ENCODE peak calls at places on chromosomes 7 and 10, in nine cellular contexts. I is right cardiac atrium, Z is cardiac muscle cell, M is adrenal gland, V is DND-41, K is upper lobe of right lung, T is neuronal stem cell, W is dorsolateral prefrontal cortex, A is aorta. F is an unnamed sample.

GRCh38 chr7:72249106-72249505 is 163.0 kb downstream of the CALN1 start:
- DNase-seq in I (no peak), Z (no peak), M (no peak), V (no peak), K (no peak), T (no peak), W (no peak), A (no peak), F (no peak)

GRCh38 chr10:14688606-14689005 is 86.1 kb downstream of the FAM107B start:
- DNase-seq in I (no peak), Z (peak), M (no peak), V (no peak), K (no peak), T (no peak), W (no peak), A (no peak), F (no peak)

GRCh38 chr7:15323545-15323944 is 238.3 kb downstream of the AGMO start:
- DNase-seq in I (no peak), Z (peak), M (no peak), V (no peak), K (no peak), T (no peak), W (no peak), A (no peak), F (no peak)

GRCh38 chr10:103951942-103952341 is 15.0 kb upstream of the SLK start:
- DNase-seq in I (no peak), Z (no peak), M (no peak), V (no peak), K (no peak), T (no peak), W (no peak), A (no peak), F (no peak)

GRCh38 chr10:110336111-110336721 is 31.5 kb upstream of the SMNDC1 start:
- DNase-seq in I (no peak), Z (peak), M (no peak), V (no peak), K (no peak), T (peak), W (no peak), A (no peak), F (no peak)

GRCh38 chr7:81430761-81431160 is 339.1 kb downstream of the HGF start:
- DNase-seq in I (no peak), Z (peak), M (no peak), V (no peak), K (no peak), T (no peak), W (no peak), A (no peak), F (no peak)

GRCh38 chr10:1638889-1639418 is 98.4 kb downstream of the ADARB2 start:
- DNase-seq in I (no peak), Z (no peak), M (no peak), V (no peak), K (no peak), T (no peak), W (no peak), A (no peak), F (no peak)

GRCh38 chr10:128324468-128324867 is 198.2 kb upstream of the MKI67 start:
- DNase-seq in I (no peak), Z (no peak), M (no peak), V (no peak), K (no peak), T (no peak), W (no peak), A (no peak), F (no peak)

GRCh38 chr7:31744294-31744874 is 57.4 kb downstream of the PPP1R17 start:
- DNase-seq in I (peak), Z (peak), M (peak), V (peak), K (no peak), T (peak), W (peak), A (peak), F (peak)

GRCh38 chr10:111590703-111591102 is 513.9 kb downstream of the ADRA2A start:
- DNase-seq in I (no peak), Z (no peak), M (no peak), V (no peak), K (no peak), T (no peak), W (no peak), A (no peak), F (no peak)

GRCh38 chr7:64625114-64626082 is 40.5 kb upstream of the ZNF107 start:
- DNase-seq in I (no peak), Z (no peak), M (no peak), V (no peak), K (no peak), T (no peak), W (no peak), A (no peak), F (no peak)

GRCh38 chr10:43375401-43376020 is 4.1 kb downstream of the FXYD4 start:
- DNase-seq in I (no peak), Z (no peak), M (no peak), V (no peak), K (peak), T (no peak), W (no peak), A (peak), F (no peak)

GRCh38 chr10:99815611-99816010 is 33.2 kb downstream of the ABCC2 start:
- DNase-seq in I (no peak), Z (peak), M (no peak), V (no peak), K (no peak), T (no peak), W (no peak), A (no peak), F (no peak)

GRCh38 chr7:137667633-137668387 is 179.0 kb downstream of the DGKI start:
- DNase-seq in I (no peak), Z (peak), M (no peak), V (no peak), K (no peak), T (no peak), W (no peak), A (no peak), F (no peak)

GRCh38 chr7:125547505-125547904 is 617.9 kb upstream of the POT1 start:
- DNase-seq in I (no peak), Z (no peak), M (no peak), V (no peak), K (no peak), T (no peak), W (no peak), A (no peak), F (no peak)

GRCh38 chr7:70569335-70569819 is 562.6 kb upstream of the GALNT17 start:
- DNase-seq in I (no peak), Z (no peak), M (no peak), V (no peak), K (no peak), T (no peak), W (no peak), A (no peak), F (no peak)

GRCh38 chr7:50653116-50653854 is 88.1 kb upstream of the DDC start:
- DNase-seq in I (peak), Z (peak), M (no peak), V (no peak), K (no peak), T (no peak), W (peak), A (peak), F (peak)

GRCh38 chr7:131600578-131600977 is 44.1 kb upstream of the PODXL start:
- DNase-seq in I (no peak), Z (no peak), M (no peak), V (no peak), K (no peak), T (peak), W (no peak), A (no peak), F (no peak)

GRCh38 chr10:124231188-124232135 is 138.1 kb upstream of the CHST15 start:
- DNase-seq in I (no peak), Z (no peak), M (no peak), V (peak), K (no peak), T (no peak), W (no peak), A (no peak), F (no peak)

GRCh38 chr10:48406204-48406603 is 99.7 kb downstream of the MAPK8 start:
- DNase-seq in I (no peak), Z (peak), M (no peak), V (no peak), K (no peak), T (no peak), W (no peak), A (no peak), F (no peak)

GRCh38 chr7:91713669-91714068 is 166.8 kb downstream of the MTERF1 start:
- DNase-seq in I (no peak), Z (no peak), M (no peak), V (no peak), K (no peak), T (no peak), W (no peak), A (no peak), F (no peak)

GRCh38 chr10:127524229-127524628 is 24.9 kb upstream of the NPS start:
- DNase-seq in I (no peak), Z (no peak), M (no peak), V (no peak), K (no peak), T (no peak), W (no peak), A (no peak), F (no peak)

GRCh38 chr10:79126351-79126750 is 57.6 kb downstream of the ZMIZ1 start:
- DNase-seq in I (no peak), Z (no peak), M (no peak), V (no peak), K (no peak), T (no peak), W (no peak), A (no peak), F (no peak)

GRCh38 chr7:99864041-99864440 is 12.8 kb downstream of the OR2AE1 start:
- DNase-seq in I (no peak), Z (no peak), M (no peak), V (no peak), K (no peak), T (no peak), W (no peak), A (no peak), F (no peak)

GRCh38 chr7:129356176-129356575 is 78.1 kb upstream of the STRIP2 start:
- DNase-seq in I (no peak), Z (no peak), M (no peak), V (no peak), K (no peak), T (no peak), W (no peak), A (no peak), F (no peak)

GRCh38 chr7:114345494-114345893 is 69.1 kb upstream of the FOXP2 start:
- DNase-seq in I (no peak), Z (peak), M (no peak), V (no peak), K (no peak), T (no peak), W (no peak), A (no peak), F (no peak)

GRCh38 chr7:4097001-4097609 is 585.0 kb upstream of the FOXK1 start:
- DNase-seq in I (no peak), Z (no peak), M (no peak), V (no peak), K (no peak), T (no peak), W (no peak), A (no peak), F (no peak)

GRCh38 chr7:95686109-95686508 is 86.2 kb upstream of the DYNC1I1 start:
- DNase-seq in I (peak), Z (peak), M (peak), V (peak), K (no peak), T (peak), W (peak), A (peak), F (peak)

GRCh38 chr7:26193432-26194206 is 6.9 kb downstream of the HNRNPA2B1 start:
- DNase-seq in I (no peak), Z (no peak), M (no peak), V (no peak), K (no peak), T (no peak), W (no peak), A (no peak), F (no peak)
- H3K4me3 ChIP-seq in I (no peak), Z (no peak), M (no peak), V (no peak), K (no peak), T (no peak), W (no peak), A (no peak), F (peak)

DNA sequence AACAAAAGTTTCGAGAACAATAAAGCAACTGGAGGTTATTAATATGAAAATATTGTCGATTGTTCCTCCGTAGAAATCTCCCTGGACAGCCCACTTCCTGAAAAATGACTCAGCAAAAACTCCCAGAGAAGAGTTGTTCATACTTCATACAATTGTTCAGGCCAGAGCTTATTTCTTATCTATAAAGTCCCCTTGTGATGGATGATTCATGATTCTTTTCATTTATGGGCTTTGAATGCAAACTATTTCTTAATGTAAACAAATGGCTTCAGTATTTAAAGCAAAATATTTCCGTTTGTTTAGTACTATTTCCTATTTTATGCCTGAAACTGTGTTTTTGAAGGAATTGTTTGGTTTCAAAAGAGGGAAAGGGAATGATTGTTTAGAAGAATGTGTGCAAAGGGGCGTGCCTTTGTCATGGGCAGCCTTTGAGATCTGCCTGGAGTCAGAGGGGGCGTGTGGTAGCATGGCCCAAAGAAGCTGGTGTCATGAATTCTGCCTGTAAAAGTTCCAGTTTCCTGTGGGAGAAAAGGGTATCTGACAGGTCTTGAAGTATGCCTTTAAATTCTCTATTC is 26.2 kb upstream of the EXOC6 start:
- DNase-seq in I (no peak), Z (peak), M (no peak), V (no peak), K (no peak), T (no peak), W (no peak), A (no peak), F (no peak)
- H3K27ac ChIP-seq in I (no peak), Z (no peak), M (peak), V (no peak), K (peak), T (no peak), W (peak), A (peak), F (no peak)

GRCh38 chr7:7761340-7761973 is 43.0 kb upstream of the RPA3 start:
- DNase-seq in I (no peak), Z (peak), M (no peak), V (peak), K (no peak), T (no peak), W (no peak), A (no peak), F (no peak)
- H3K4me3 ChIP-seq in I (peak), Z (no peak), M (peak), V (no peak), K (peak), T (no peak), W (peak), A (peak), F (peak)

GRCh38 chr7:75737856-75738603 is 711 bp downstream of the HIP1 start:
- DNase-seq in I (peak), Z (peak), M (no peak), V (no peak), K (no peak), T (peak), W (no peak), A (no peak), F (no peak)
- H3K27ac ChIP-seq in I (peak), Z (no peak), M (no peak), V (no peak), K (peak), T (no peak), W (peak), A (peak), F (peak)

GRCh38 chr10:69472142-69472541 is 20.9 kb downstream of the TSPAN15 start:
- DNase-seq in I (no peak), Z (no peak), M (no peak), V (no peak), K (no peak), T (no peak), W (no peak), A (no peak), F (no peak)
- H3K4me3 ChIP-seq in I (no peak), Z (no peak), M (no peak), V (no peak), K (no peak), T (peak), W (no peak), A (no peak), F (no peak)

F was measured in psoas muscle.